ENCODE peak calls at places on chromosomes 16 and 17, in nine cellular contexts. R, T, O, X, M, B, C, H and K are unnamed samples.

GRCh38 chr16:89471225-89471624 is 19.1 kb downstream of the ANKRD11 start:
- DNase-seq in X (no peak), R (no peak), B (no peak), H (no peak), O (no peak), T (peak), M (no peak), C (no peak), K (no peak)

GRCh38 chr17:78817123-78817522 is 23.5 kb downstream of the USP36 start:
- DNase-seq in T (no peak), R (no peak), O (peak), C (no peak), B (no peak), H (no peak), X (no peak), M (no peak), K (no peak)

GRCh38 chr16:30459456-30459855 is 13.1 kb upstream of the ITGAL start:
- DNase-seq in T (no peak), M (no peak), B (no peak), X (no peak), H (no peak), O (no peak), C (no peak), R (no peak), K (no peak)

GRCh38 chr17:79627766-79628690 is 17.2 kb upstream of the RBFOX3 start:
- DNase-seq in B (no peak), C (no peak), X (no peak), T (no peak), R (no peak), O (no peak), H (no peak), M (no peak), K (no peak)

GRCh38 chr17:57874434-57875108 is 24.7 kb upstream of the MRPS23 start:
- DNase-seq in X (peak), B (peak), R (peak), O (no peak), H (peak), C (peak), M (no peak), T (peak), K (peak)

GRCh38 chr17:63853260-63853659 is 10.8 kb upstream of the SMARCD2 start:
- DNase-seq in H (no peak), O (no peak), T (no peak), M (no peak), R (no peak), B (no peak), X (no peak), C (no peak), K (no peak)

GRCh38 chr17:64036198-64036922 is 15.9 kb upstream of the ICAM2 start:
- DNase-seq in B (no peak), C (no peak), R (peak), H (no peak), M (no peak), O (no peak), T (no peak), X (no peak), K (no peak)

GRCh38 chr16:54289242-54290051 is 2.9 kb upstream of the IRX3 start:
- DNase-seq in M (no peak), O (no peak), C (no peak), B (no peak), X (no peak), T (no peak), H (no peak), R (no peak), K (no peak)

GRCh38 chr16:20853981-20854620 is 46.1 kb downstream of the DCUN1D3 start:
- DNase-seq in R (no peak), O (no peak), T (peak), M (no peak), C (no peak), H (no peak), X (no peak), B (no peak), K (no peak)

GRCh38 chr16:68514511-68514910 is 24.6 kb upstream of the ZFP90 start:
- DNase-seq in B (no peak), O (no peak), H (no peak), M (no peak), X (no peak), T (no peak), C (no peak), R (no peak), K (no peak)